ENCODE peak calls at places on chromosomes 4 and X, in five cellular contexts. X is pancreas; M is activated CD8-positive, alpha-beta memory T cell treated with anti-CD3 and anti-CD28 coated beads for 4 hours; Z is BJ; A is AML-193. B is an unnamed sample.
A peak's percentile ranks its signal among the peaks of the same experiment; 100 is the strongest.

GRCh38 chr4:39305902-39306677 is 60.1 kb downstream of the RFC1 start:
- DNase-seq in Z (no peak), M (no peak), A (no peak), X (no peak), B (no peak)

GRCh38 chr4:96992443-96992842 is 1150.8 kb downstream of the STPG2 start:
- DNase-seq in A (no peak), Z (no peak), X (no peak), M (no peak), B (no peak)

GRCh38 chr4:182801626-182802025 is 115.6 kb downstream of the DCTD start:
- DNase-seq in A (no peak), Z (no peak), M (no peak), X (no peak), B (no peak)

GRCh38 chr4:121411151-121411744 is 30.4 kb upstream of the QRFPR start:
- DNase-seq in X (no peak), M (no peak), A (no peak), Z (no peak), B (no peak)

GRCh38 chrX:132940727-132941162 is 17.7 kb downstream of the HS6ST2 start:
- DNase-seq in X (no peak), A (no peak), Z (no peak), M (no peak), B (no peak)

GRCh38 chr4:1898681-1899080 is 27.5 kb downstream of the NSD2 start:
- DNase-seq in Z (no peak), M (no peak), A (no peak), X (no peak), B (no peak)

GRCh38 chrX:69262036-69262905 is 97.0 kb upstream of the PJA1 start:
- DNase-seq in M (no peak), Z (no peak), X (no peak), A (no peak), B (no peak)

GRCh38 chrX:65999563-66000148 is 40.2 kb downstream of the VSIG4 start:
- DNase-seq in X (no peak), M (no peak), Z (no peak), A (no peak), B (no peak)

GRCh38 chrX:11460347-11460746 is 167.1 kb downstream of the AMELX start:
- DNase-seq in X (no peak), M (no peak), Z (no peak), A (no peak), B (no peak)

GRCh38 chr4:38284294-38285045 is 324.3 kb downstream of the PTTG2 start:
- DNase-seq in A (no peak), X (no peak), Z (no peak), M (no peak), B (no peak)

GRCh38 chrX:72094894-72095293 is 36.8 kb downstream of the RTL5 start:
- DNase-seq in M (no peak), X (no peak), A (no peak), Z (no peak), B (no peak)

GRCh38 chr4:133969202-133969873 is 232.3 kb downstream of the PABPC4L start:
- DNase-seq in Z (no peak), X (no peak), A (no peak), M (no peak), B (no peak)

GRCh38 chr4:110620352-110621327 is 2.2 kb downstream of the PITX2 start:
- DNase-seq in Z (no peak), M (no peak), X (no peak), A (no peak), B (no peak)

GRCh38 chr4:148214529-148215166 is 227.6 kb downstream of the NR3C2 start:
- DNase-seq in Z (no peak), A (no peak), M (no peak), X (peak; percentile 72), B (no peak)

GRCh38 chrX:129646721-129647587 is 7.8 kb downstream of the APLN start:
- DNase-seq in A (no peak), X (no peak), M (no peak), Z (no peak), B (no peak)

GRCh38 chr4:1830642-1831228 is 25.2 kb downstream of the LETM1 start:
- DNase-seq in M (no peak), Z (no peak), X (no peak), A (no peak), B (no peak)

GRCh38 chr4:107863850-107864371 is 39.2 kb downstream of the SGMS2 start:
- DNase-seq in Z (no peak), A (no peak), X (peak; percentile 18), M (no peak), B (no peak)

GRCh38 chrX:115571712-115572111 is 10.7 kb downstream of the PLS3 start:
- DNase-seq in M (no peak), Z (no peak), A (no peak), X (no peak), B (no peak)

GRCh38 chr4:165177725-165178666 is 29.4 kb upstream of the KLHL2 start:
- DNase-seq in Z (no peak), M (no peak), A (no peak), X (no peak), B (no peak)

GRCh38 chr4:176778063-176778462 is 14.7 kb downstream of the VEGFC start:
- DNase-seq in X (no peak), A (no peak), M (no peak), Z (no peak), B (no peak)

GRCh38 chr4:129998436-129999150 is 902.6 kb downstream of the C4orf33 start:
- DNase-seq in Z (no peak), M (no peak), X (no peak), A (no peak), B (no peak)

GRCh38 chr4:147736458-147736857 is 4.6 kb downstream of the ARHGAP10 start:
- DNase-seq in Z (no peak), A (no peak), X (no peak), M (no peak), B (no peak)

GRCh38 chrX:10089378-10089795 is 67.4 kb upstream of the CLCN4 start:
- DNase-seq in Z (no peak), X (peak; percentile 28), M (no peak), A (no peak), B (no peak)

GRCh38 chr4:123699823-123700822 is 303.5 kb downstream of the SPRY1 start:
- DNase-seq in A (no peak), Z (peak; percentile 88), X (no peak), M (no peak), B (no peak)

GRCh38 chrX:39772057-39772832 is 325.5 kb downstream of the BCOR start:
- DNase-seq in M (peak; percentile 20), Z (no peak), A (peak; percentile 64), X (peak; percentile 51), B (peak; percentile 44)